ENCODE peak calls at places on chromosomes 7 and 10, in seven cellular contexts. T, I, W, X, O, P and Z are unnamed samples.

GRCh38 chr7:95190515-95190914 is 133.8 kb downstream of the PON1 start:
- DNase-seq in T (no peak), W (no peak), I (no peak), O (peak), P (no peak), X (no peak), Z (peak)

GRCh38 chr10:115771755-115772154 is 501.3 kb downstream of the GFRA1 start:
- DNase-seq in T (no peak), O (no peak), P (no peak), X (no peak), W (no peak), I (no peak), Z (no peak)

GRCh38 chr7:38451840-38452239 is 178.4 kb upstream of the TARP start:
- DNase-seq in W (no peak), T (no peak), I (peak), P (no peak), O (no peak), X (no peak), Z (peak)

GRCh38 chr10:52703451-52703850 is 69.1 kb downstream of the MBL2 start:
- DNase-seq in X (no peak), T (no peak), P (no peak), I (no peak), W (no peak), O (no peak), Z (no peak)

GRCh38 chr7:31811650-31812461 is 124.8 kb downstream of the PPP1R17 start:
- DNase-seq in W (peak), O (no peak), T (no peak), P (no peak), I (peak), X (no peak), Z (peak)

GRCh38 chr7:69232445-69233376 is 365.6 kb upstream of the AUTS2 start:
- DNase-seq in T (no peak), X (no peak), P (no peak), W (no peak), I (no peak), O (peak), Z (no peak)

GRCh38 chr10:51881213-51881612 is 181.8 kb upstream of the CSTF2T start:
- DNase-seq in X (no peak), I (no peak), T (no peak), O (no peak), W (no peak), P (no peak), Z (no peak)

GRCh38 chr7:28180031-28180363 is 598 bp downstream of the JAZF1 start:
- DNase-seq in W (no peak), T (no peak), O (no peak), P (no peak), X (no peak), I (no peak), Z (no peak)

GRCh38 chr7:151069841-151070572 is 10.6 kb downstream of the FASTK start:
- DNase-seq in I (no peak), T (no peak), O (no peak), W (no peak), P (no peak), X (no peak), Z (no peak)

GRCh38 chr10:75987610-75988009 is 556.2 kb downstream of the LRMDA start:
- DNase-seq in W (peak), I (peak), P (no peak), X (no peak), O (no peak), T (no peak), Z (peak)

GRCh38 chr10:94409016-94409657 is 6.8 kb downstream of the TBC1D12 start:
- DNase-seq in I (no peak), P (no peak), X (no peak), W (no peak), O (no peak), T (no peak), Z (no peak)